ENCODE peak calls at places on chromosome 15, in four cellular contexts. One of them, this sample, is unnamed.

GRCh38 chr15:76235186-76235826 is 76.0 kb downstream of the ETFA start:
- DNase-seq in HCT116: peak
- DNase-seq in HepG2: peak
- DNase-seq in K562: peak
- DNase-seq in this sample: no peak

GRCh38 chr15:29672923-29673809 is 149.1 kb downstream of the TJP1 start:
- DNase-seq in HepG2: no peak
- DNase-seq in K562: no peak
- DNase-seq in HCT116: no peak
- DNase-seq in this sample: no peak

GRCh38 chr15:81427176-81427575 is 53.2 kb upstream of the TMC3 start:
- DNase-seq in HCT116: no peak
- DNase-seq in K562: no peak
- DNase-seq in HepG2: no peak
- DNase-seq in this sample: no peak

GRCh38 chr15:33211409-33211808 is 16.9 kb upstream of the FMN1 start:
- DNase-seq in HepG2: no peak
- DNase-seq in K562: no peak
- DNase-seq in HCT116: no peak
- DNase-seq in this sample: no peak

GRCh38 chr15:26841514-26841913 is 25.3 kb upstream of the GABRA5 start:
- DNase-seq in K562: no peak
- DNase-seq in HCT116: no peak
- DNase-seq in HepG2: no peak
- DNase-seq in this sample: no peak

GRCh38 chr15:81338422-81339007 is 14.6 kb upstream of the STARD5 start:
- DNase-seq in HCT116: peak
- DNase-seq in K562: no peak
- DNase-seq in HepG2: no peak
- DNase-seq in this sample: no peak

GRCh38 chr15:40054746-40055575 is 16.0 kb upstream of the SRP14 start:
- DNase-seq in K562: no peak
- DNase-seq in HepG2: no peak
- DNase-seq in HCT116: no peak
- DNase-seq in this sample: peak

GRCh38 chr15:99312228-99312627 is 60.9 kb downstream of the LRRC28 start:
- DNase-seq in K562: no peak
- DNase-seq in HepG2: no peak
- DNase-seq in HCT116: no peak
- DNase-seq in this sample: no peak

GRCh38 chr15:101390060-101390459 is 95.0 kb upstream of the SNRPA1 start:
- DNase-seq in K562: no peak
- DNase-seq in HepG2: no peak
- DNase-seq in HCT116: no peak
- DNase-seq in this sample: no peak

GRCh38 chr15:47364671-47365141 is 352.6 kb upstream of the SEMA6D start:
- DNase-seq in HCT116: no peak
- DNase-seq in K562: no peak
- DNase-seq in HepG2: no peak
- DNase-seq in this sample: no peak

GRCh38 chr15:94412979-94413741 is 181.8 kb downstream of the MCTP2 start:
- DNase-seq in K562: no peak
- DNase-seq in HCT116: peak
- DNase-seq in HepG2: peak
- DNase-seq in this sample: no peak

GRCh38 chr15:35444557-35445204 is 101.3 kb downstream of the DPH6 start:
- DNase-seq in HCT116: peak
- DNase-seq in K562: peak
- DNase-seq in HepG2: peak
- DNase-seq in this sample: peak

GRCh38 chr15:73951591-73951990 is 25.3 kb downstream of the LOXL1 start:
- DNase-seq in K562: no peak
- DNase-seq in HCT116: no peak
- DNase-seq in HepG2: no peak
- DNase-seq in this sample: no peak

GRCh38 chr15:35874260-35874905 is 328.4 kb upstream of the DPH6 start:
- DNase-seq in HCT116: peak
- DNase-seq in HepG2: no peak
- DNase-seq in K562: no peak
- DNase-seq in this sample: no peak

GRCh38 chr15:99507732-99508571 is 57.8 kb upstream of the MEF2A start:
- DNase-seq in HepG2: no peak
- DNase-seq in K562: no peak
- DNase-seq in HCT116: no peak
- DNase-seq in this sample: no peak

GRCh38 chr15:71495381-71495780 is 315.0 kb upstream of the NR2E3 start:
- DNase-seq in K562: no peak
- DNase-seq in HepG2: peak
- DNase-seq in HCT116: no peak
- DNase-seq in this sample: no peak

GRCh38 chr15:69500339-69500738 is 47.7 kb downstream of the RPLP1 start:
- DNase-seq in HCT116: no peak
- DNase-seq in K562: no peak
- DNase-seq in HepG2: no peak
- DNase-seq in this sample: no peak

GRCh38 chr15:67080118-67080899 is 14.9 kb downstream of the SMAD3 start:
- DNase-seq in HepG2: no peak
- DNase-seq in K562: no peak
- DNase-seq in HCT116: no peak
- DNase-seq in this sample: no peak

GRCh38 chr15:99973351-99973750 is 240.1 kb upstream of the LYSMD4 start:
- DNase-seq in HepG2: no peak
- DNase-seq in HCT116: no peak
- DNase-seq in K562: no peak
- DNase-seq in this sample: no peak

GRCh38 chr15:44882499-44882968 is 74.0 kb upstream of the TERB2 start:
- DNase-seq in HCT116: no peak
- DNase-seq in K562: no peak
- DNase-seq in HepG2: no peak
- DNase-seq in this sample: no peak

GRCh38 chr15:77482570-77482969 is 61.9 kb downstream of the HMG20A start:
- DNase-seq in K562: no peak
- DNase-seq in HepG2: no peak
- DNase-seq in HCT116: no peak
- DNase-seq in this sample: no peak

GRCh38 chr15:62994975-62995730 is 47.4 kb upstream of the TPM1 start:
- DNase-seq in HCT116: no peak
- DNase-seq in K562: no peak
- DNase-seq in HepG2: no peak
- DNase-seq in this sample: no peak

GRCh38 chr15:56758770-56759449 is 25.6 kb upstream of the ZNF280D start:
- DNase-seq in K562: no peak
- DNase-seq in HCT116: no peak
- DNase-seq in HepG2: no peak
- DNase-seq in this sample: no peak

GRCh38 chr15:70196314-70197291 is 98.9 kb upstream of the TLE3 start:
- DNase-seq in HCT116: no peak
- DNase-seq in K562: no peak
- DNase-seq in HepG2: peak
- DNase-seq in this sample: no peak

GRCh38 chr15:23690450-23690852 is 3.3 kb upstream of the NDN start:
- DNase-seq in HepG2: peak
- DNase-seq in HCT116: no peak
- DNase-seq in K562: no peak
- DNase-seq in this sample: no peak

GRCh38 chr15:68384451-68385239 is 47.3 kb downstream of the ITGA11 start:
- DNase-seq in HepG2: no peak
- DNase-seq in K562: no peak
- DNase-seq in HCT116: no peak
- DNase-seq in this sample: no peak

GRCh38 chr15:93121994-93122910 is 33.2 kb upstream of the RGMA start:
- DNase-seq in K562: no peak
- DNase-seq in HepG2: no peak
- DNase-seq in HCT116: no peak
- DNase-seq in this sample: no peak

GRCh38 chr15:73965094-73965729 is 26.9 kb downstream of the STOML1 start:
- DNase-seq in HCT116: no peak
- DNase-seq in HepG2: no peak
- DNase-seq in K562: no peak
- DNase-seq in this sample: no peak

GRCh38 chr15:72968531-72968922 is 83.7 kb upstream of the NEO1 start:
- DNase-seq in K562: no peak
- DNase-seq in HepG2: no peak
- DNase-seq in HCT116: no peak
- DNase-seq in this sample: no peak

GRCh38 chr15:74173545-74174215 is at the start of gene ISLR:
- DNase-seq in HepG2: no peak
- DNase-seq in K562: no peak
- DNase-seq in HCT116: no peak
- DNase-seq in this sample: no peak

GRCh38 chr15:31954364-31954763 is 76.0 kb upstream of the CHRNA7 start:
- DNase-seq in HepG2: no peak
- DNase-seq in K562: no peak
- DNase-seq in HCT116: no peak
- DNase-seq in this sample: no peak

GRCh38 chr15:86915811-86916331 is 836.2 kb downstream of the AGBL1 start:
- DNase-seq in HCT116: no peak
- DNase-seq in HepG2: peak
- DNase-seq in K562: peak
- DNase-seq in this sample: no peak

GRCh38 chr15:100133981-100134711 is 207.6 kb downstream of the ADAMTS17 start:
- DNase-seq in K562: no peak
- DNase-seq in HepG2: no peak
- DNase-seq in HCT116: no peak
- DNase-seq in this sample: no peak

GRCh38 chr15:71111950-71112349 is 3.3 kb upstream of the THSD4 start:
- DNase-seq in K562: no peak
- DNase-seq in HCT116: no peak
- DNase-seq in HepG2: no peak
- DNase-seq in this sample: no peak

DNA sequence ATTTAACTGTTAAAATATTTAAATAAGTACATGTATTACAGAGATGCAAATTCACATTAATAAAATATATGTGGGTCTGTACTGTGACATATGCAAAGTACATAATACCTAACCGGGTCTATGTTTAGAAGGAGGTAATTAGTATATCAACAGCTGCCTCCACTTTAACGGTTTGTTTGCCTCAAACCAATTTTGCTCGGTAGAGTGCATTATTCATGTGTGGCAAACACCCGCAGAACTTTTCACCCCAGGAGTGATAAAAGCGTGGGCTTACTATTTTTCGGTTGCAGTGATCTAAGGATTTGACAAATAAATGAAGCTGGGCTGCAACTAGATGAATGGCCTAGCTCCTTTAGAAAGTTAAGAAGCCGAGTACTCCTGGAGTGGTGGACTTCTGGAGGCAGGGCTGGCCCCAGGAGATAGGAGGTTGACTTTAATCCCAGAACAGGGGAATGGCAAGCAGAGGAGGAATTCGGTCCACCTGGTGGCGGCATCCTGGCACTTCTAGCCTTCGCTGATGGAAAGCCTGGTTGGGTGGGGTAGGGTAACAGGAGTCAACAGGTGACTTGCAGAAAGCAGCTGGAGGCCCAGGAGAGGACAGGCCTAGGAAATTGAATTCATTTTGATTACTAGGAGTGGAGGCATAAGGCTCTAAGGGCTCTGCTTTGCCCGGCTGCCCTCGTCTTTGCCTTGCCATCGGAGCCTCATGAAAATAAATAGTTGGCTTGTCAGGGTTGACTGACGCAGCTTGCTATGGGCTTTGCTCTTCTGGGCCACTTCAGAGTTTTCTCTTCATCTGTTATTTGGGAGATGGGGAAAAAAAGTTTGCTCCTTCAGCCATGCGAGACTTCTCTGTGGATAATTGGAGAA is 2.4 kb downstream of the SLCO3A1 start:
- DNase-seq in HepG2: peak
- DNase-seq in K562: peak
- DNase-seq in HCT116: no peak
- DNase-seq in this sample: no peak
- TF ChIP-seq CTCF in HepG2: no peak
- TF ChIP-seq CTCF in K562: no peak
- TF ChIP-seq CTCF in HCT116: peak
- TF ChIP-seq CTCF in this sample: no peak

GRCh38 chr15:50355612-50355905 is 561 bp upstream of the GABPB1 start:
- DNase-seq in HCT116: no peak
- DNase-seq in K562: no peak
- DNase-seq in HepG2: no peak
- DNase-seq in this sample: no peak
- H3K4me3 ChIP-seq in HCT116: peak
- H3K4me3 ChIP-seq in K562: peak
- H3K4me3 ChIP-seq in HepG2: peak
- H3K4me3 ChIP-seq in this sample: peak

GRCh38 chr15:65610871-65611718 is at the start of gene INTS14:
- DNase-seq in HepG2: peak
- DNase-seq in HCT116: peak
- DNase-seq in K562: peak
- DNase-seq in this sample: peak
- TF ChIP-seq REST in HepG2: no peak
- TF ChIP-seq REST in HCT116: no peak
- TF ChIP-seq REST in K562: no peak
- TF ChIP-seq REST in this sample: peak

GRCh38 chr15:60351066-60351465 is 46.7 kb downstream of the ANXA2 start:
- DNase-seq in HepG2: no peak
- DNase-seq in HCT116: no peak
- DNase-seq in K562: no peak
- DNase-seq in this sample: no peak
- TF ChIP-seq CTCF in HepG2: no peak
- TF ChIP-seq CTCF in HCT116: no peak
- TF ChIP-seq CTCF in K562: no peak
- TF ChIP-seq CTCF in this sample: no peak

This sample was measured in HL-60.